ENCODE peak calls at places on chromosomes 1 and 21, in ten cellular contexts. One of them, this sample, is unnamed.

GRCh38 chr1:223702735-223703667 is 9.3 kb upstream of the CAPN2 start:
- DNase-seq in mesothelial cell of epicardium: no peak
- DNase-seq in caudate nucleus: no peak
- DNase-seq in BJ: no peak
- DNase-seq in epithelial cell of esophagus: peak; percentile 61
- DNase-seq in hypothalamus: no peak
- DNase-seq in AML-193: no peak
- DNase-seq in stromal cell of bone marrow: peak; percentile 71
- DNase-seq in activated T-cell treated with anti-CD3 and anti-CD28 coated beads, Interleukin-2, amount 50 U/mL, for 72 hours: peak; percentile 55
- DNase-seq in NCI-H2081: no peak
- DNase-seq in this sample: no peak

GRCh38 chr1:222129041-222129440 is 387.2 kb upstream of the DUSP10 start:
- DNase-seq in mesothelial cell of epicardium: no peak
- DNase-seq in caudate nucleus: no peak
- DNase-seq in BJ: no peak
- DNase-seq in epithelial cell of esophagus: no peak
- DNase-seq in hypothalamus: no peak
- DNase-seq in AML-193: no peak
- DNase-seq in stromal cell of bone marrow: no peak
- DNase-seq in activated T-cell treated with anti-CD3 and anti-CD28 coated beads, Interleukin-2, amount 50 U/mL, for 72 hours: no peak
- DNase-seq in NCI-H2081: no peak
- DNase-seq in this sample: no peak

GRCh38 chr1:30773722-30774121 is 16.1 kb upstream of the LAPTM5 start:
- DNase-seq in mesothelial cell of epicardium: no peak
- DNase-seq in caudate nucleus: no peak
- DNase-seq in BJ: no peak
- DNase-seq in epithelial cell of esophagus: no peak
- DNase-seq in hypothalamus: no peak
- DNase-seq in AML-193: no peak
- DNase-seq in stromal cell of bone marrow: no peak
- DNase-seq in activated T-cell treated with anti-CD3 and anti-CD28 coated beads, Interleukin-2, amount 50 U/mL, for 72 hours: no peak
- DNase-seq in NCI-H2081: no peak
- DNase-seq in this sample: no peak

GRCh38 chr1:243667133-243667532 is 182.9 kb downstream of the AKT3 start:
- DNase-seq in mesothelial cell of epicardium: no peak
- DNase-seq in caudate nucleus: no peak
- DNase-seq in BJ: no peak
- DNase-seq in epithelial cell of esophagus: no peak
- DNase-seq in hypothalamus: no peak
- DNase-seq in AML-193: no peak
- DNase-seq in stromal cell of bone marrow: no peak
- DNase-seq in activated T-cell treated with anti-CD3 and anti-CD28 coated beads, Interleukin-2, amount 50 U/mL, for 72 hours: no peak
- DNase-seq in NCI-H2081: no peak
- DNase-seq in this sample: no peak

GRCh38 chr1:160628799-160629263 is 18.0 kb downstream of the SLAMF1 start:
- DNase-seq in mesothelial cell of epicardium: no peak
- DNase-seq in caudate nucleus: no peak
- DNase-seq in BJ: no peak
- DNase-seq in epithelial cell of esophagus: no peak
- DNase-seq in hypothalamus: no peak
- DNase-seq in AML-193: no peak
- DNase-seq in stromal cell of bone marrow: no peak
- DNase-seq in activated T-cell treated with anti-CD3 and anti-CD28 coated beads, Interleukin-2, amount 50 U/mL, for 72 hours: no peak
- DNase-seq in NCI-H2081: no peak
- DNase-seq in this sample: no peak

GRCh38 chr1:175448467-175448866 is 255.9 kb upstream of the KIAA0040 start:
- DNase-seq in mesothelial cell of epicardium: no peak
- DNase-seq in caudate nucleus: no peak
- DNase-seq in BJ: no peak
- DNase-seq in epithelial cell of esophagus: no peak
- DNase-seq in hypothalamus: no peak
- DNase-seq in AML-193: no peak
- DNase-seq in stromal cell of bone marrow: no peak
- DNase-seq in activated T-cell treated with anti-CD3 and anti-CD28 coated beads, Interleukin-2, amount 50 U/mL, for 72 hours: no peak
- DNase-seq in NCI-H2081: no peak
- DNase-seq in this sample: no peak

GRCh38 chr1:26772687-26773086 is 15.1 kb upstream of the PIGV start:
- DNase-seq in mesothelial cell of epicardium: no peak
- DNase-seq in caudate nucleus: no peak
- DNase-seq in BJ: peak; percentile 98
- DNase-seq in epithelial cell of esophagus: peak; percentile 88
- DNase-seq in hypothalamus: no peak
- DNase-seq in AML-193: no peak
- DNase-seq in stromal cell of bone marrow: peak; percentile 92
- DNase-seq in activated T-cell treated with anti-CD3 and anti-CD28 coated beads, Interleukin-2, amount 50 U/mL, for 72 hours: no peak
- DNase-seq in NCI-H2081: no peak
- DNase-seq in this sample: no peak

GRCh38 chr1:247392088-247392487 is 23.9 kb upstream of the NLRP3 start:
- DNase-seq in mesothelial cell of epicardium: no peak
- DNase-seq in caudate nucleus: no peak
- DNase-seq in BJ: no peak
- DNase-seq in epithelial cell of esophagus: no peak
- DNase-seq in hypothalamus: no peak
- DNase-seq in AML-193: no peak
- DNase-seq in stromal cell of bone marrow: no peak
- DNase-seq in activated T-cell treated with anti-CD3 and anti-CD28 coated beads, Interleukin-2, amount 50 U/mL, for 72 hours: no peak
- DNase-seq in NCI-H2081: no peak
- DNase-seq in this sample: no peak

GRCh38 chr1:241610056-241610815 is 29.9 kb downstream of the CHML start:
- DNase-seq in mesothelial cell of epicardium: no peak
- DNase-seq in caudate nucleus: no peak
- DNase-seq in BJ: no peak
- DNase-seq in epithelial cell of esophagus: peak; percentile 65
- DNase-seq in hypothalamus: no peak
- DNase-seq in AML-193: no peak
- DNase-seq in stromal cell of bone marrow: no peak
- DNase-seq in activated T-cell treated with anti-CD3 and anti-CD28 coated beads, Interleukin-2, amount 50 U/mL, for 72 hours: no peak
- DNase-seq in NCI-H2081: peak; percentile 38
- DNase-seq in this sample: no peak

GRCh38 chr1:168135982-168136708 is 585 bp downstream of the GPR161 start:
- DNase-seq in mesothelial cell of epicardium: peak; percentile 32
- DNase-seq in caudate nucleus: no peak
- DNase-seq in BJ: no peak
- DNase-seq in epithelial cell of esophagus: peak; percentile 38
- DNase-seq in hypothalamus: no peak
- DNase-seq in AML-193: no peak
- DNase-seq in stromal cell of bone marrow: no peak
- DNase-seq in activated T-cell treated with anti-CD3 and anti-CD28 coated beads, Interleukin-2, amount 50 U/mL, for 72 hours: peak; percentile 21
- DNase-seq in NCI-H2081: no peak
- DNase-seq in this sample: no peak

GRCh38 chr21:34836103-34836932 is 167.5 kb downstream of the CLIC6 start:
- DNase-seq in mesothelial cell of epicardium: no peak
- DNase-seq in caudate nucleus: peak; percentile 18
- DNase-seq in BJ: peak; percentile 99
- DNase-seq in epithelial cell of esophagus: peak; percentile 95
- DNase-seq in hypothalamus: no peak
- DNase-seq in AML-193: no peak
- DNase-seq in stromal cell of bone marrow: peak; percentile 99
- DNase-seq in activated T-cell treated with anti-CD3 and anti-CD28 coated beads, Interleukin-2, amount 50 U/mL, for 72 hours: peak; percentile 70
- DNase-seq in NCI-H2081: no peak
- DNase-seq in this sample: no peak